ENCODE peak calls at places on chromosomes 2 and 18, in ten cellular contexts. V, M, C, X, R, T, G, O, H and F are unnamed samples.

GRCh38 chr2:203535784-203536590 is 886 bp upstream of the RAPH1 start:
- DNase-seq in X (no peak), C (no peak), T (no peak), H (no peak), G (peak), R (no peak), O (peak), V (no peak), M (no peak), F (no peak)

GRCh38 chr2:3126171-3126685 is 251.4 kb downstream of the EIPR1 start:
- DNase-seq in G (no peak), X (no peak), T (no peak), M (no peak), O (no peak), V (no peak), R (no peak), H (no peak), C (no peak), F (no peak)

GRCh38 chr2:190562121-190562520 is 27.6 kb upstream of the NEMP2 start:
- DNase-seq in M (no peak), H (no peak), T (peak), G (no peak), O (no peak), R (no peak), C (no peak), V (no peak), X (no peak), F (no peak)

GRCh38 chr2:232113821-232114220 is 152.3 kb downstream of the DIS3L2 start:
- DNase-seq in V (no peak), X (no peak), O (peak), C (no peak), R (no peak), G (no peak), M (no peak), H (no peak), T (no peak), F (no peak)

GRCh38 chr18:31380912-31381311 is 4.3 kb downstream of the DSG4 start:
- DNase-seq in H (no peak), M (no peak), O (no peak), C (no peak), X (no peak), G (no peak), R (no peak), T (no peak), V (no peak), F (no peak)

GRCh38 chr2:9558948-9559381 is 3.3 kb upstream of the ADAM17 start:
- DNase-seq in G (no peak), M (no peak), R (no peak), T (no peak), V (no peak), O (peak), C (peak), H (peak), X (no peak), F (no peak)

GRCh38 chr18:49041677-49042570 is 91.2 kb upstream of the SMAD7 start:
- DNase-seq in H (peak), O (peak), X (peak), G (no peak), T (no peak), M (peak), C (peak), R (peak), V (no peak), F (no peak)

GRCh38 chr2:132752421-132753206 is 82.6 kb upstream of the LYPD1 start:
- DNase-seq in O (peak), X (no peak), V (no peak), M (no peak), G (no peak), T (no peak), C (no peak), H (no peak), R (no peak), F (no peak)

GRCh38 chr2:158395166-158395565 is 61.4 kb downstream of the CCDC148 start:
- DNase-seq in R (no peak), O (peak), M (no peak), X (no peak), V (no peak), H (no peak), G (no peak), C (no peak), T (no peak), F (no peak)

GRCh38 chr18:54080854-54081253 is 143.6 kb downstream of the MBD2 start:
- DNase-seq in H (no peak), G (no peak), R (no peak), V (no peak), M (no peak), T (no peak), O (no peak), C (no peak), X (no peak), F (no peak)

GRCh38 chr2:120110507-120110906 is 97.6 kb downstream of the EPB41L5 start:
- DNase-seq in G (no peak), O (no peak), M (no peak), C (no peak), X (peak), H (no peak), V (no peak), T (no peak), R (no peak), F (no peak)

GRCh38 chr2:117087565-117088291 is 726.8 kb upstream of the DDX18 start:
- DNase-seq in G (peak), M (no peak), C (no peak), X (no peak), H (no peak), T (no peak), V (no peak), O (no peak), R (no peak), F (no peak)

GRCh38 chr2:214069254-214069653 is 341.6 kb upstream of the VWC2L start:
- DNase-seq in X (no peak), G (no peak), O (peak), T (peak), H (no peak), R (no peak), V (no peak), M (no peak), C (peak), F (peak)

GRCh38 chr18:47932603-47933002 is 2.1 kb upstream of the SMAD2 start:
- DNase-seq in C (no peak), R (no peak), V (no peak), G (no peak), X (no peak), O (peak), T (no peak), M (no peak), H (no peak), F (no peak)

GRCh38 chr2:64751286-64752260 is 97.9 kb upstream of the SERTAD2 start:
- DNase-seq in G (no peak), X (peak), M (no peak), R (no peak), V (no peak), H (no peak), T (peak), C (peak), O (peak), F (peak)

GRCh38 chr2:29698216-29698615 is 223.2 kb downstream of the ALK start:
- DNase-seq in V (no peak), X (no peak), G (no peak), H (no peak), R (no peak), M (no peak), C (no peak), O (peak), T (no peak), F (no peak)

GRCh38 chr18:41464278-41464677 is 490.8 kb upstream of the PIK3C3 start:
- DNase-seq in M (no peak), O (no peak), X (no peak), H (no peak), C (no peak), T (no peak), G (no peak), R (no peak), V (no peak), F (no peak)